ENCODE peak calls at places on chromosomes 11 and 22, in eight cellular contexts. G, P, T, C, E, R, O and V are unnamed samples.

GRCh38 chr11:114082767-114083181 is 23.3 kb downstream of the ZBTB16 start:
- DNase-seq in G (peak), P (no peak), T (peak), C (no peak), E (no peak), R (no peak), O (no peak), V (no peak)

GRCh38 chr11:13699870-13700269 is 31.4 kb downstream of the FAR1 start:
- DNase-seq in G (no peak), P (no peak), T (no peak), C (no peak), E (no peak), R (no peak), O (no peak), V (no peak)

GRCh38 chr11:2109541-2110019 is 29.6 kb downstream of the IGF2 start:
- DNase-seq in G (no peak), P (no peak), T (no peak), C (no peak), E (no peak), R (no peak), O (peak), V (no peak)

GRCh38 chr11:126115253-126115540 is 52.5 kb upstream of the CDON start:
- DNase-seq in G (no peak), P (no peak), T (peak), C (peak), E (no peak), R (peak), O (no peak), V (no peak)

GRCh38 chr11:10023202-10023601 is 270.8 kb downstream of the SBF2 start:
- DNase-seq in G (no peak), P (no peak), T (no peak), C (no peak), E (no peak), R (no peak), O (no peak), V (no peak)

GRCh38 chr11:87030458-87031054 is 7.2 kb upstream of the TMEM135 start:
- DNase-seq in G (no peak), P (no peak), T (no peak), C (no peak), E (no peak), R (no peak), O (no peak), V (no peak)

GRCh38 chr11:35016939-35017338 is 100.5 kb downstream of the PDHX start:
- DNase-seq in G (no peak), P (no peak), T (no peak), C (no peak), E (no peak), R (no peak), O (no peak), V (no peak)

GRCh38 chr11:42243370-42243769 is 783.9 kb upstream of the LRRC4C start:
- DNase-seq in G (no peak), P (no peak), T (no peak), C (no peak), E (no peak), R (no peak), O (no peak), V (no peak)

GRCh38 chr22:38758276-38758945 is 2.6 kb upstream of the SUN2 start:
- DNase-seq in G (peak), P (peak), T (no peak), C (no peak), E (no peak), R (no peak), O (no peak), V (no peak)

GRCh38 chr11:120089036-120090001 is 48.6 kb downstream of the TRIM29 start:
- DNase-seq in G (no peak), P (no peak), T (no peak), C (no peak), E (peak), R (peak), O (no peak), V (no peak)

GRCh38 chr11:62600367-62601113 is 1.1 kb downstream of the MTA2 start:
- DNase-seq in G (no peak), P (no peak), T (no peak), C (no peak), E (no peak), R (no peak), O (peak), V (no peak)

GRCh38 chr22:25120761-25121212 is 78.9 kb upstream of the CRYBB3 start:
- DNase-seq in G (no peak), P (no peak), T (no peak), C (no peak), E (no peak), R (no peak), O (no peak), V (no peak)

GRCh38 chr11:111663820-111664219 is 61.6 kb downstream of the SIK2 start:
- DNase-seq in G (no peak), P (no peak), T (no peak), C (peak), E (no peak), R (no peak), O (no peak), V (no peak)

GRCh38 chr11:35622070-35622469 is 3.8 kb downstream of the FJX1 start:
- DNase-seq in G (no peak), P (no peak), T (no peak), C (no peak), E (no peak), R (no peak), O (peak), V (no peak)

GRCh38 chr22:47884775-47885174 is 1122.3 kb downstream of the TBC1D22A start:
- DNase-seq in G (no peak), P (no peak), T (no peak), C (no peak), E (no peak), R (no peak), O (no peak), V (no peak)

GRCh38 chr11:131924446-131925240 is 554.2 kb downstream of the NTM start:
- DNase-seq in G (no peak), P (no peak), T (no peak), C (no peak), E (no peak), R (no peak), O (no peak), V (no peak)

GRCh38 chr22:49305215-49305965 is 522.3 kb downstream of the BRD1 start:
- DNase-seq in G (peak), P (no peak), T (peak), C (peak), E (peak), R (no peak), O (peak), V (peak)

GRCh38 chr22:29503811-29504372 is 23.9 kb downstream of the NEFH start:
- DNase-seq in G (no peak), P (no peak), T (peak), C (peak), E (no peak), R (no peak), O (no peak), V (no peak)

GRCh38 chr22:28180804-28181203 is 261.7 kb upstream of the PITPNB start:
- DNase-seq in G (no peak), P (no peak), T (no peak), C (no peak), E (no peak), R (no peak), O (no peak), V (no peak)

GRCh38 chr22:50613291-50613981 is 12.8 kb downstream of the MAPK8IP2 start:
- DNase-seq in G (peak), P (no peak), T (peak), C (no peak), E (no peak), R (no peak), O (peak), V (no peak)

GRCh38 chr11:36492724-36493304 is 17.3 kb downstream of the TRAF6 start:
- DNase-seq in G (no peak), P (no peak), T (no peak), C (no peak), E (no peak), R (no peak), O (peak), V (no peak)

GRCh38 chr11:117011541-117011908 is 86.7 kb downstream of the SIK3 start:
- DNase-seq in G (no peak), P (no peak), T (no peak), C (no peak), E (no peak), R (no peak), O (no peak), V (no peak)
- H3K27ac ChIP-seq in G (no peak), P (no peak), T (no peak), C (no peak), E (peak), R (no peak), O (no peak), V (no peak)

DNA sequence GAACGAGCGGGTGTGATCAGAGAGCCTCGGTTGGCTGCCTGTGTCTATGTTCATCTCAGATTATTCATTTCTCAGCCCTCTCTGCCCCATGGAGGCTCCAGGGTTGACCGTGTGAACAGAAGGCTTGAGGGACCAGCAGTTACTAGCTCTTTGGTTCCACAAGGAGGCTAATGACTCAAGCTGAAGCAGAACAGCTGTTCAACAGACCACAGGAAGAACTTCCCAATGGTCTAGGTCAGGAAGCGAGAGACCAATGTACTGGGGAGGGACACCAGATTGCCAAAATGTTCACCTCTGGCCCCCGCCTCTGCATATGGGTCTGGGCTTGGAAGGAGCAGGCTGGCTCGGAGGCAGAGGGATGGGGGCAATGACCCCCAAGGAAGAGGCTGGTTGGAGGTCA is 14.7 kb upstream of the PDE2A start:
- DNase-seq in G (no peak), P (no peak), T (no peak), C (no peak), E (no peak), R (no peak), O (no peak), V (no peak)
- H3K27ac ChIP-seq in G (peak), P (no peak), T (no peak), C (no peak), E (no peak), R (no peak), O (no peak), V (no peak)

GRCh38 chr22:46092646-46093410 is 57.5 kb upstream of the PPARA start:
- DNase-seq in G (peak), P (no peak), T (peak), C (no peak), E (no peak), R (no peak), O (no peak), V (no peak)

GRCh38 chr22:46090051-46090591 is 60.2 kb upstream of the PPARA start:
- DNase-seq in G (peak), P (no peak), T (peak), C (peak), E (no peak), R (no peak), O (no peak), V (peak)

GRCh38 chr22:46090631-46091201 is 59.6 kb upstream of the PPARA start:
- DNase-seq in G (peak), P (no peak), T (peak), C (peak), E (no peak), R (no peak), O (no peak), V (no peak)

GRCh38 chr22:46092011-46092410 is 58.3 kb upstream of the PPARA start:
- DNase-seq in G (peak), P (no peak), T (peak), C (no peak), E (no peak), R (no peak), O (no peak), V (no peak)

DNA sequence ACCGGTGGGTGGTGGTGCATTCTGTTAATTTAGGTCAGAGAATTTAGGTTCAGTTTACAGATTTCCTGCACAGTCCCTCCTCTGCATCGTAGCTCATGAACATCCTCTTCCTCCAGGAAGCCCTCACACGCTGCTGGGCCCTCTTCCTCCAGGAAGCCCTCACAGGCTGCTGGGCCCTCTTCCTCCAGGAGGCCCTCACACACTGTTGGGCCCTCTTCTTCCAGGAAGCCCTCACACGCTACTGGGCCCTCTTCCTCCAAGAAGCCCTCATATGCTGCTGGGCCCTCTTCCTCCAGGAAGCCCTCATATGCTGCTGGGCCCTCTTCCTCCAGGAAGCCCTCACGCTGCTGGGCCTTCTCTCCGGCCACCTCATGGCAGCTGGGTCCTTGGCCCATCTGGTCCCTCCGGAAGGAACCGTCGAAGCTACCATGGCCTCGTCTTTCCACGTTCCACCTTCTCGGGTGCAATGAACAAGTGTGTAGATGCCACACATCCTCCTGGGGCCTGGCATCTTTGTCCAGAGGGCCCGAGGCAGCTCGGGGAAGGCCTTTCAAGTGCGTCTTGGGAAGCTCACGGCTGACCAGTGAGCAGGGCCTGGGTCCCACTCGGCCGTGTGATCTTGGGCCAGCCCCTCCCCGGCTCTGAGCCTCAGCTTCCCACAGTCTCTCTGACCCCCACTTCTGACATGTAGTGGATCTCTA is 58.9 kb upstream of the PPARA start:
- DNase-seq in G (peak), P (no peak), T (peak), C (no peak), E (no peak), R (no peak), O (no peak), V (no peak)
- H3K27ac ChIP-seq in G (peak), P (peak), T (peak), C (peak), E (peak), R (peak), O (no peak), V (peak)

GRCh38 chr11:834371-835316 is 1.9 kb downstream of the CD151 start:
- DNase-seq in G (peak), P (no peak), T (no peak), C (no peak), E (no peak), R (peak), O (no peak), V (no peak)

GRCh38 chr11:836700-837099 is 3.9 kb downstream of the CD151 start:
- DNase-seq in G (no peak), P (no peak), T (no peak), C (no peak), E (no peak), R (no peak), O (no peak), V (no peak)

GRCh38 chr11:837990-838307 is 4.4 kb downstream of the POLR2L start:
- DNase-seq in G (no peak), P (no peak), T (no peak), C (no peak), E (no peak), R (no peak), O (no peak), V (no peak)

GRCh38 chr11:837189-837989 is 4.6 kb downstream of the CD151 start:
- DNase-seq in G (no peak), P (no peak), T (no peak), C (no peak), E (no peak), R (no peak), O (no peak), V (no peak)

GRCh38 chr11:836274-836673 is 3.5 kb downstream of the CD151 start:
- DNase-seq in G (peak), P (no peak), T (no peak), C (no peak), E (no peak), R (no peak), O (no peak), V (no peak)
- H3K27ac ChIP-seq in G (no peak), P (no peak), T (no peak), C (peak), E (no peak), R (peak), O (no peak), V (no peak)

GRCh38 chr22:41415554-41415953 is 31.0 kb downstream of the TOB2 start:
- DNase-seq in G (no peak), P (no peak), T (no peak), C (no peak), E (no peak), R (no peak), O (no peak), V (no peak)
- H3K27ac ChIP-seq in G (peak), P (peak), T (peak), C (peak), E (peak), R (peak), O (no peak), V (peak)

DNA sequence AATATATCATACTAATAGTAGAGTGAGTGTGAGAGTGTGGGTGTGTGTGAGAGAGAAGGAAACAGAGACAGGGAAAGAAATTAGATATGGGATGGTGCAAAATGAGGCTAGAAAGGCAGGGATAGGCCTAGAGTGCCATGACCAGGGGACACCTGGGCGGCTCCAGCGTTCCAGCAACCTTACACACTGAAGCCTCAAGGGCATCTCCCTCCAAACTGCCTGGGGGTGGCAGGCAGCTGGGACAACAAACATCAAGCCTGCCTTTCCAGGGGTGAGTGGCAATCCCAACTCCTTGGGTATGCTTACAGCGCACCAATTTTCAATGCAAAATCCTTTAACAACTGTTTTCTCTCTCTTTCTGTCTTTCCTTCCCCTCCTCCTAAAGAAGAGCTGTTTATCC is 90.0 kb downstream of the RPL27A start:
- DNase-seq in G (no peak), P (no peak), T (no peak), C (no peak), E (no peak), R (no peak), O (no peak), V (no peak)
- H3K27ac ChIP-seq in G (peak), P (no peak), T (no peak), C (peak), E (no peak), R (peak), O (no peak), V (peak)